ENCODE peak calls at places on chromosome 2, in seven cellular contexts. One of them, this sample, is unnamed. For H3K27me3, the result is how much of the 10 kb centered on the place peaks cover.

GRCh38 chr2:208820289-208820688 is 413.7 kb downstream of the PTH2R start:
- DNase-seq in tibial nerve: no peak
- DNase-seq in cardiac muscle cell: no peak
- DNase-seq in right cardiac atrium: no peak
- DNase-seq in suprapubic skin: no peak
- DNase-seq in CD8-positive, alpha-beta memory T cell: no peak
- DNase-seq in bronchial epithelial cell: peak
- DNase-seq in this sample: no peak

GRCh38 chr2:160639472-160639871 is 145.9 kb upstream of the RBMS1 start:
- DNase-seq in tibial nerve: no peak
- DNase-seq in cardiac muscle cell: no peak
- DNase-seq in right cardiac atrium: no peak
- DNase-seq in suprapubic skin: no peak
- DNase-seq in CD8-positive, alpha-beta memory T cell: no peak
- DNase-seq in bronchial epithelial cell: no peak
- DNase-seq in this sample: no peak

GRCh38 chr2:3113769-3114168 is 263.8 kb downstream of the EIPR1 start:
- DNase-seq in tibial nerve: no peak
- DNase-seq in cardiac muscle cell: no peak
- DNase-seq in right cardiac atrium: no peak
- DNase-seq in suprapubic skin: no peak
- DNase-seq in CD8-positive, alpha-beta memory T cell: no peak
- DNase-seq in bronchial epithelial cell: no peak
- DNase-seq in this sample: no peak

GRCh38 chr2:118658581-118659248 is 188.7 kb downstream of the EN1 start:
- DNase-seq in tibial nerve: no peak
- DNase-seq in cardiac muscle cell: no peak
- DNase-seq in right cardiac atrium: no peak
- DNase-seq in suprapubic skin: no peak
- DNase-seq in CD8-positive, alpha-beta memory T cell: no peak
- DNase-seq in bronchial epithelial cell: no peak
- DNase-seq in this sample: no peak

GRCh38 chr2:108377815-108378630 is at the start of gene SULT1C4:
- DNase-seq in tibial nerve: peak
- DNase-seq in cardiac muscle cell: peak
- DNase-seq in right cardiac atrium: peak
- DNase-seq in suprapubic skin: no peak
- DNase-seq in CD8-positive, alpha-beta memory T cell: no peak
- DNase-seq in bronchial epithelial cell: no peak
- DNase-seq in this sample: no peak

GRCh38 chr2:144071461-144071860 is 448.5 kb downstream of the ZEB2 start:
- DNase-seq in tibial nerve: no peak
- DNase-seq in cardiac muscle cell: peak
- DNase-seq in right cardiac atrium: no peak
- DNase-seq in suprapubic skin: no peak
- DNase-seq in CD8-positive, alpha-beta memory T cell: no peak
- DNase-seq in bronchial epithelial cell: no peak
- DNase-seq in this sample: no peak

GRCh38 chr2:233470007-233470687 is 96.4 kb downstream of the USP40 start:
- DNase-seq in tibial nerve: peak
- DNase-seq in cardiac muscle cell: peak
- DNase-seq in right cardiac atrium: peak
- DNase-seq in suprapubic skin: peak
- DNase-seq in CD8-positive, alpha-beta memory T cell: no peak
- DNase-seq in bronchial epithelial cell: no peak
- DNase-seq in this sample: no peak

GRCh38 chr2:239044336-239044735 is 196.5 kb downstream of the TWIST2 start:
- DNase-seq in tibial nerve: no peak
- DNase-seq in cardiac muscle cell: no peak
- DNase-seq in right cardiac atrium: no peak
- DNase-seq in suprapubic skin: peak
- DNase-seq in CD8-positive, alpha-beta memory T cell: no peak
- DNase-seq in bronchial epithelial cell: no peak
- DNase-seq in this sample: no peak

GRCh38 chr2:72131371-72131891 is 16.2 kb downstream of the CYP26B1 start:
- DNase-seq in tibial nerve: no peak
- DNase-seq in cardiac muscle cell: no peak
- DNase-seq in right cardiac atrium: no peak
- DNase-seq in suprapubic skin: peak
- DNase-seq in CD8-positive, alpha-beta memory T cell: no peak
- DNase-seq in bronchial epithelial cell: no peak
- DNase-seq in this sample: no peak

GRCh38 chr2:217103752-217104540 is 244.1 kb upstream of the TNP1 start:
- DNase-seq in tibial nerve: no peak
- DNase-seq in cardiac muscle cell: peak
- DNase-seq in right cardiac atrium: no peak
- DNase-seq in suprapubic skin: no peak
- DNase-seq in CD8-positive, alpha-beta memory T cell: no peak
- DNase-seq in bronchial epithelial cell: peak
- DNase-seq in this sample: no peak

GRCh38 chr2:133972297-133972696 is 281.6 kb upstream of the MGAT5 start:
- DNase-seq in tibial nerve: no peak
- DNase-seq in cardiac muscle cell: no peak
- DNase-seq in right cardiac atrium: no peak
- DNase-seq in suprapubic skin: no peak
- DNase-seq in CD8-positive, alpha-beta memory T cell: no peak
- DNase-seq in bronchial epithelial cell: no peak
- DNase-seq in this sample: no peak

GRCh38 chr2:158936978-158937377 is 31.5 kb upstream of the TANC1 start:
- DNase-seq in tibial nerve: no peak
- DNase-seq in cardiac muscle cell: peak
- DNase-seq in right cardiac atrium: no peak
- DNase-seq in suprapubic skin: no peak
- DNase-seq in CD8-positive, alpha-beta memory T cell: no peak
- DNase-seq in bronchial epithelial cell: peak
- DNase-seq in this sample: no peak

GRCh38 chr2:74043345-74044329 is 58.9 kb downstream of the TET3 start:
- DNase-seq in tibial nerve: no peak
- DNase-seq in cardiac muscle cell: no peak
- DNase-seq in right cardiac atrium: no peak
- DNase-seq in suprapubic skin: no peak
- DNase-seq in CD8-positive, alpha-beta memory T cell: no peak
- DNase-seq in bronchial epithelial cell: no peak
- DNase-seq in this sample: no peak

GRCh38 chr2:239777219-239777618 is 247.9 kb downstream of the NDUFA10 start:
- DNase-seq in tibial nerve: no peak
- DNase-seq in cardiac muscle cell: no peak
- DNase-seq in right cardiac atrium: no peak
- DNase-seq in suprapubic skin: peak
- DNase-seq in CD8-positive, alpha-beta memory T cell: no peak
- DNase-seq in bronchial epithelial cell: no peak
- DNase-seq in this sample: no peak

GRCh38 chr2:178233428-178233827 is 39.1 kb downstream of the OSBPL6 start:
- DNase-seq in tibial nerve: no peak
- DNase-seq in cardiac muscle cell: no peak
- DNase-seq in right cardiac atrium: no peak
- DNase-seq in suprapubic skin: no peak
- DNase-seq in CD8-positive, alpha-beta memory T cell: no peak
- DNase-seq in bronchial epithelial cell: peak
- DNase-seq in this sample: no peak

GRCh38 chr2:178230396-178230795 is 36.1 kb downstream of the OSBPL6 start:
- DNase-seq in tibial nerve: no peak
- DNase-seq in cardiac muscle cell: no peak
- DNase-seq in right cardiac atrium: no peak
- DNase-seq in suprapubic skin: no peak
- DNase-seq in CD8-positive, alpha-beta memory T cell: no peak
- DNase-seq in bronchial epithelial cell: peak
- DNase-seq in this sample: no peak

GRCh38 chr2:178227187-178227586 is 32.9 kb downstream of the OSBPL6 start:
- DNase-seq in tibial nerve: no peak
- DNase-seq in cardiac muscle cell: peak
- DNase-seq in right cardiac atrium: no peak
- DNase-seq in suprapubic skin: no peak
- DNase-seq in CD8-positive, alpha-beta memory T cell: no peak
- DNase-seq in bronchial epithelial cell: peak
- DNase-seq in this sample: no peak

GRCh38 chr2:178225011-178225817 is 30.9 kb downstream of the OSBPL6 start:
- DNase-seq in tibial nerve: no peak
- DNase-seq in cardiac muscle cell: peak
- DNase-seq in right cardiac atrium: no peak
- DNase-seq in suprapubic skin: no peak
- DNase-seq in CD8-positive, alpha-beta memory T cell: no peak
- DNase-seq in bronchial epithelial cell: no peak
- DNase-seq in this sample: no peak

DNA sequence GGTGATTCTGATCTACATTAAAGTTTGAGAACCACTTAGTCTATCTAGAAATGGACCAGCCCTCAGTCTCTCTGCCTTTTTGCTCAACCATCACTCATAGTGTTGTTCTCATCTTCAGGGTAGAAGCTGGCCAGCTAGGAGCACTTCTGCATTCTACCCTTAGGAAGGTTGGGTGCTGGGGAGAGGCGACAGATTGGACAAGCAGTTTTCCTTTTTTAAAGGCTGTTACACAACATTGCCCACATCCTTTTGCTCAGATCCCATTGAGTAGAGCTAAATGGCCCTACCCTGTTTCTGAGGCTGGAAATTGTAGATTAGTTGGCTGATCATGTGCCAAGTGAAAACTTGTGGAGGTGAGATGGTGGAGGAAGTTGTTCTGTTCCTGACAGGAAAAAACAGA is 35.6 kb downstream of the OSBPL6 start:
- DNase-seq in tibial nerve: no peak
- DNase-seq in cardiac muscle cell: peak
- DNase-seq in right cardiac atrium: no peak
- DNase-seq in suprapubic skin: no peak
- DNase-seq in CD8-positive, alpha-beta memory T cell: no peak
- DNase-seq in bronchial epithelial cell: peak
- DNase-seq in this sample: no peak
- H3K27me3 ChIP-seq in tibial nerve: under half
- H3K27me3 ChIP-seq in cardiac muscle cell: under half
- H3K27me3 ChIP-seq in right cardiac atrium: under half
- H3K27me3 ChIP-seq in suprapubic skin: under half
- H3K27me3 ChIP-seq in CD8-positive, alpha-beta memory T cell: under half
- H3K27me3 ChIP-seq in bronchial epithelial cell: under half
- H3K27me3 ChIP-seq in this sample: under half

DNA sequence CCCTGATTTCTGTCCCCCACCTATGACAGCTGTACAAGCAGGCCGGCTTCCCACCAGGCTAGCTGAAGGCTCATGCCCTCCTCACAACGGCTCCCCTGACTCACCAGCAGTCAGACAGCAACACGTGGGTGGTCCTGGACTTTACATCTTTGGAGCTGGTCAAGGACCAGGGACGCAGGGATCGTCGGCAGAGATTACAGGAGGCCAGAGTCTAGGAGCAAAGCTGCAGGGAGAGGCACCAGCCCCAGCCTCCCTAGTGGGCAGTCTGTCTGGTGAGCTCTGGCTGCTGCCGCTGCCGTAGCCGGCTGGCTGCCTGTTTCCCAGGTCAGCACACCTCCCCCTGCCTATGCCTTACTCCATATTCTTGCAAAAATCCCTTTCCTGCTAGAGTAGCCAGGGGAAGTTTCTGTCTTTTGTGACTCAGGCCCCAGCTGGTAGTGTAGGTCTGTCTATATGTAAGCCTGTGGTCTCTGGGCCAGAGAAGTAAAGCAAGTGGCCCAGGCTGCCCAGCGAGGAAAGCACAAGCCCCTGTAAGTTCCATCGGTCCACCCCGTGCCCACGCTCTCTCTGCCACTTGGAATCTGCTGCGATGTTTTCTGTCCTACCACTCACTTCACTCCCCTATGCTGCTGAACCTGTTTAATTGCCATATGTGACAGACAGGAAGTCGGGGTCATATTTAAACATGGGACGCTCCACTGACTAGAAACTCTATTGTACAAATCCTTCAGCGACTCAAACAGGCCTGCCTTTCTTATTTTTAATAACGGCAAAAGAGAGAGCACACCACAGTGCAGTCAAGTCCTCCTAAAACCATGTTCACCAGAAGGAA is 2.4 kb upstream of the ARHGEF4 start:
- DNase-seq in tibial nerve: no peak
- DNase-seq in cardiac muscle cell: peak
- DNase-seq in right cardiac atrium: no peak
- DNase-seq in suprapubic skin: no peak
- DNase-seq in CD8-positive, alpha-beta memory T cell: no peak
- DNase-seq in bronchial epithelial cell: peak
- DNase-seq in this sample: no peak
- H3K27me3 ChIP-seq in tibial nerve: under half
- H3K27me3 ChIP-seq in cardiac muscle cell: under half
- H3K27me3 ChIP-seq in right cardiac atrium: under half
- H3K27me3 ChIP-seq in suprapubic skin: under half
- H3K27me3 ChIP-seq in CD8-positive, alpha-beta memory T cell: under half
- H3K27me3 ChIP-seq in bronchial epithelial cell: under half
- H3K27me3 ChIP-seq in this sample: under half

GRCh38 chr2:218856168-218856895 is 3.3 kb upstream of the WNT6 start:
- DNase-seq in tibial nerve: no peak
- DNase-seq in cardiac muscle cell: no peak
- DNase-seq in right cardiac atrium: no peak
- DNase-seq in suprapubic skin: peak
- DNase-seq in CD8-positive, alpha-beta memory T cell: no peak
- DNase-seq in bronchial epithelial cell: no peak
- DNase-seq in this sample: no peak
- H3K27me3 ChIP-seq in tibial nerve: under half
- H3K27me3 ChIP-seq in cardiac muscle cell: half or more
- H3K27me3 ChIP-seq in right cardiac atrium: under half
- H3K27me3 ChIP-seq in suprapubic skin: half or more
- H3K27me3 ChIP-seq in CD8-positive, alpha-beta memory T cell: under half
- H3K27me3 ChIP-seq in bronchial epithelial cell: under half
- H3K27me3 ChIP-seq in this sample: half or more

GRCh38 chr2:10487144-10488104 is 39.3 kb upstream of the ODC1 start:
- DNase-seq in tibial nerve: no peak
- DNase-seq in cardiac muscle cell: no peak
- DNase-seq in right cardiac atrium: no peak
- DNase-seq in suprapubic skin: peak
- DNase-seq in CD8-positive, alpha-beta memory T cell: no peak
- DNase-seq in bronchial epithelial cell: peak
- DNase-seq in this sample: no peak

GRCh38 chr2:10482979-10483378 is 34.9 kb upstream of the ODC1 start:
- DNase-seq in tibial nerve: no peak
- DNase-seq in cardiac muscle cell: peak
- DNase-seq in right cardiac atrium: no peak
- DNase-seq in suprapubic skin: no peak
- DNase-seq in CD8-positive, alpha-beta memory T cell: no peak
- DNase-seq in bronchial epithelial cell: no peak
- DNase-seq in this sample: no peak

GRCh38 chr2:10486091-10486490 is 38.0 kb upstream of the ODC1 start:
- DNase-seq in tibial nerve: no peak
- DNase-seq in cardiac muscle cell: no peak
- DNase-seq in right cardiac atrium: no peak
- DNase-seq in suprapubic skin: no peak
- DNase-seq in CD8-positive, alpha-beta memory T cell: no peak
- DNase-seq in bronchial epithelial cell: no peak
- DNase-seq in this sample: no peak

GRCh38 chr2:10489842-10490555 is 41.9 kb upstream of the ODC1 start:
- DNase-seq in tibial nerve: no peak
- DNase-seq in cardiac muscle cell: no peak
- DNase-seq in right cardiac atrium: no peak
- DNase-seq in suprapubic skin: peak
- DNase-seq in CD8-positive, alpha-beta memory T cell: no peak
- DNase-seq in bronchial epithelial cell: no peak
- DNase-seq in this sample: no peak

DNA sequence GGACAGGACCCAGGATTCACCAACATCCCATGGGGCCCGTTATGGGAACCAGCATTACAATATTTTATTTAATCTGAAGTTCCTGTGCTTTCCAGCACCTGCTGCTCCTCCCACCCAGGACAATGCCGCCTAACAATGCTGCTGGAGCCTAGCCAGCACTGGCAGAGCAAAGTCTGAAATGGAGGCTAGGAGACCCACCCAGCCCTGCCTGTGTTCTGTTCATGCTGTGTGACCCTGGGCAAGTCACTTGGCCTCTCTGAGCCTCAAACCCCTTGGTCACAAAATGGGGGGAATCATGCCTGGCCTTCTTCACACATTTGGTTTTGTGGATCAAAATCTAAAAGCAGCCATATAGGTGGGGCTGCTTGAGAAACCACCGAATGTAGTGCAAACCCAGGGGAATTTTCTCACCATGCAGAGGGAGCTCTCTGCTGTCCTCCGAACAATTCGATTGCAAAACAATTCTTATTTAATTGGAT is 38.5 kb upstream of the ODC1 start:
- DNase-seq in tibial nerve: no peak
- DNase-seq in cardiac muscle cell: no peak
- DNase-seq in right cardiac atrium: no peak
- DNase-seq in suprapubic skin: peak
- DNase-seq in CD8-positive, alpha-beta memory T cell: no peak
- DNase-seq in bronchial epithelial cell: no peak
- DNase-seq in this sample: no peak
- H3K27me3 ChIP-seq in tibial nerve: under half
- H3K27me3 ChIP-seq in cardiac muscle cell: under half
- H3K27me3 ChIP-seq in right cardiac atrium: under half
- H3K27me3 ChIP-seq in suprapubic skin: under half
- H3K27me3 ChIP-seq in CD8-positive, alpha-beta memory T cell: under half
- H3K27me3 ChIP-seq in bronchial epithelial cell: under half
- H3K27me3 ChIP-seq in this sample: under half

This sample was measured in effector memory CD4-positive, alpha-beta T cell.